ENCODE peak calls at places on chromosomes 3 and 15, in four cellular contexts. G is natural killer cell, O is lower lobe of right lung, R is DND-41. P is an unnamed sample.

GRCh38 chr3:156762631-156763185 is 63.4 kb upstream of the LEKR1 start:
- ATAC-seq in G (no peak), R (no peak), O (peak), P (no peak)

GRCh38 chr15:63234479-63234878 is 42.9 kb upstream of the APH1B start:
- ATAC-seq in R (no peak), G (peak), O (peak), P (peak)

GRCh38 chr3:65974505-65974904 is 64.2 kb downstream of the MAGI1 start:
- ATAC-seq in R (no peak), O (no peak), G (no peak), P (no peak)

GRCh38 chr3:160981217-160981938 is 123.8 kb downstream of the B3GALNT1 start:
- ATAC-seq in G (peak), O (peak), R (peak), P (peak)

GRCh38 chr3:120763601-120764000 is 21.1 kb downstream of the GTF2E1 start:
- ATAC-seq in G (no peak), O (no peak), R (no peak), P (no peak)

GRCh38 chr3:146326875-146327543 is 76.1 kb upstream of the PLSCR4 start:
- ATAC-seq in O (peak), R (no peak), G (no peak), P (peak)

GRCh38 chr3:107661447-107662108 is 138.8 kb downstream of the BBX start:
- ATAC-seq in G (peak), R (peak), O (peak), P (no peak)

GRCh38 chr3:149003653-149004305 is 12.4 kb downstream of the GYG1 start:
- ATAC-seq in G (no peak), R (no peak), O (no peak), P (no peak)

GRCh38 chr3:105364113-105364512 is 2.6 kb upstream of the ALCAM start:
- ATAC-seq in O (no peak), G (no peak), R (no peak), P (no peak)

GRCh38 chr3:52119056-52119455 is 35.2 kb downstream of the POC1A start:
- ATAC-seq in R (no peak), G (no peak), O (no peak), P (no peak)

GRCh38 chr3:72340476-72341379 is 507.5 kb downstream of the SHQ1 start:
- ATAC-seq in R (no peak), O (no peak), G (no peak), P (no peak)

GRCh38 chr15:68441045-68441743 is 9.2 kb upstream of the ITGA11 start:
- ATAC-seq in G (no peak), R (no peak), O (no peak), P (peak)

GRCh38 chr15:89090791-89091666 is 2.8 kb downstream of the ABHD2 start:
- ATAC-seq in R (no peak), O (no peak), G (no peak), P (no peak)
- TF ChIP-seq CTCF in R (no peak), O (no peak), G (no peak), P (peak)

GRCh38 chr3:135216659-135217058 is 421.6 kb downstream of the EPHB1 start:
- ATAC-seq in R (no peak), O (no peak), G (no peak), P (no peak)

GRCh38 chr3:135215516-135215915 is 420.5 kb downstream of the EPHB1 start:
- ATAC-seq in G (no peak), O (no peak), R (no peak), P (no peak)

GRCh38 chr3:135218782-135219181 is 423.7 kb downstream of the EPHB1 start:
- ATAC-seq in O (no peak), G (no peak), R (no peak), P (no peak)

GRCh38 chr3:135217730-135218129 is 422.7 kb downstream of the EPHB1 start:
- ATAC-seq in O (no peak), G (no peak), R (no peak), P (no peak)

DNA sequence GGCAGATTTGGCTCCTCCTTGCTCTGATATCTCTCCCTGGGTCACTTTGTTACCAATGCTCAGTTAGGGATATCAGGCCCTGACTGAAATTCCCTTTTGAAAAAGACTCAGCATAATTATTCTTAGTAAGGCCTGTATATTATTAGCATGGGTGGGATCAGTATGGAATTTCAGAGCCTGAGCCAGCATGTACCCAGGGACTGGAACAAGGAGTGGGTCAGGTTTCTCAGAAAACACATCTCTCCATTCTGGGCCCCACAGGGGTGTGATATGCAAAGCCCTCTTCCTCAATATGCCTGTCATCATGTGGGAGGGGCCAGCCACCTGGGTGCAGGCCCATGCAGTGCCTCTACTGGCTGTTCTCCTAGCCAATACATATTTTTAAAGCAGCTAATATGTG is 423.2 kb downstream of the EPHB1 start:
- ATAC-seq in O (no peak), G (no peak), R (no peak), P (no peak)
- TF ChIP-seq CTCF in O (no peak), G (no peak), R (no peak), P (no peak)

GRCh38 chr15:84862214-84862975 is 22.1 kb upstream of the SLC28A1 start:
- ATAC-seq in R (no peak), O (no peak), G (no peak), P (no peak)

GRCh38 chr15:84864429-84864795 is 20.1 kb upstream of the SLC28A1 start:
- ATAC-seq in O (no peak), R (no peak), G (no peak), P (no peak)

GRCh38 chr15:84865074-84865569 is 19.3 kb upstream of the SLC28A1 start:
- ATAC-seq in R (no peak), G (no peak), O (no peak), P (no peak)

GRCh38 chr15:84859651-84860050 is 24.8 kb upstream of the SLC28A1 start:
- ATAC-seq in G (no peak), O (no peak), R (no peak), P (no peak)

DNA sequence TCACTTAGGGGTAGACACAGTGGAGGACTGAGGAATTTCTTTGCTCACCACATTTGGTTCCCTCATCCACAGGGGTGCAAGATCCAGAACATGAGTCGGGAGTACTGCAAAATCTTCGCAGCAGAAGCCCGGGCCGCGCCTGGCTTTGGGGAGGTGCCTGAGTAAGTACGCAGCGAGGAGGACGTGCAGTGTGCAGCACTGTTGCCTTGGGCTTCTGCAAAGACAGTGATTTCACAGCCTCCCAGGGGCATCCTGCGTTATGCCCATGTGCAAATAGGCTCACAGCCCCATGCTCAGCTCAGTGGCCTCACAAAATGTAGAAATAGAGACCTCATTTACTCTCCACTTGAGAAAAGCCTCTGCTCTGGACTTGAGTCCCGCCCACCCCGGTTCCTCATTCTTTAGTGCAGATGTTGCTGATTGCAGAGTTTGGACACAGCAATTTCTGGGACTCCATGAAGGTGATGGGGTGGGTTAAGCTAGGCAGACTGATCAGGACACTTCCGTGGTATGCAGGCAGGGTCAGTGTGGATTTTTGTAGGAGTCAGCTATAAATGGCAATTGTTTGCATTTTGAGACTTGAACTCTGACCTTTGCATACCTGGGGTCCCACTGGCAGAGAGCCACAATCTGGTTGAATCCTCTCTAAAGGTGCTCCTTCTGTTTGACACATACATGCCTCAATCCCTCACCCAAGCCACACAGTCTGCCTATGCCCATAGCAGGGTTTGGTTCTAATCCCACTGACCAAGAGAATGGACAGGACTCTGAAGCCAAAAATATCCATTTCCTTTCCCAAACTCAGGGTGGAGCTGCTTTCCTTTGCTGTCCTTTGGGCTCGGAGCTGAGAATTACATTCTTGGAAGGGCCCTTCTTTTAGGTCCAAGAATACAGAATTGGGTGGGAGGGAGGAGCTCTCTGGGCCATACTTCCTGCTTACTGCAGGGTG is 20.7 kb upstream of the SLC28A1 start:
- ATAC-seq in G (no peak), R (no peak), O (no peak), P (no peak)
- TF ChIP-seq CTCF in G (no peak), R (no peak), O (no peak), P (no peak)

GRCh38 chr15:67105991-67106763 is 40.8 kb downstream of the SMAD3 start:
- ATAC-seq in G (no peak), R (no peak), O (no peak), P (no peak)

GRCh38 chr15:67106764-67107013 is 41.3 kb downstream of the SMAD3 start:
- ATAC-seq in O (no peak), G (no peak), R (no peak), P (no peak)

GRCh38 chr15:67104453-67104852 is 39.1 kb downstream of the SMAD3 start:
- ATAC-seq in R (no peak), O (no peak), G (no peak), P (no peak)

GRCh38 chr15:67103869-67104268 is 38.5 kb downstream of the SMAD3 start:
- ATAC-seq in R (peak), O (no peak), G (no peak), P (no peak)

DNA sequence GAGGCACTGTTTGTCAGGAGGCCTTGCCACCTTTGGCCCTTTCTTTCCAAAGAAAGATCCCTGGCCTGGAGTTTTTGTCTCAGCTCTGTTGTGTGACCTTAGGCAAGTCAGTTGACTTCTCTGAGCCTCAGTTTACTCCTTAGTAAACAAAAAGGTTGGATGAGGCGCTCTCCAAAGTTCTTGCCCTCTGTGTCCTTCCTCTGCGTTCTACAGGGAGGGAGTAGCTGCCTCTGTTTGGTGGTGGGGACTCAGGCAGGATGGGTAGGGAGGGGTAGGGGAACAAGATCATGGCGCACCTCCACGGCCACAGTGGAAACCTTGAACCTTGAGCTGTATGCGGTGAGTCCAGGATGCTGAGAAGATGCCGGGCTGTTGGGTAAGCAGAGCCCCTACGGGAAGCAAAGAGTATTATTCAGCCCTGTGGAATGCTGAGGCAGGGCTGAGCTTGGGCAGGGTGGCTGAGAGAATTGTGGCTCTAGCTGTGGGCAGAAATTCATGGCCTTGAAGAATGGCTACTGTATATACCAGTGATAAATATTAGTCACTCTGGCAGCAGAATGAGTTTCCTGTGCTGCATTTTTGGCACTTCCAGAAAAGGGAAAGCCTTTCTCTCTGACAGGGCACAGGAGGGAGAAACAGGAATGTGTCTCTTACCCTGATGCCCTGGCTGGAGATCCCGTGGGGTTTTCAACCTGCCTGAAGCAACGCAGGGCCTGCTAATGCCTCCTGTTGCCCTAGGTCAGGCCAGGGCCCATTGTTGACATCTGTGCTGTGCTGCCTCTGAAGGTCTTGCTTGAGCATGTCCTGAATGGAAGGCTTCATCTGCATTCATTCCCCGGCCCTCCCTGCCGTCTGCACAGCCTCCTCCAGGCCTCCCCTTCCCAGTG is 39.9 kb downstream of the SMAD3 start:
- ATAC-seq in G (no peak), O (peak), R (no peak), P (peak)
- TF ChIP-seq CTCF in G (no peak), O (no peak), R (no peak), P (no peak)

GRCh38 chr15:33242669-33243191 is 48.2 kb upstream of the FMN1 start:
- ATAC-seq in R (no peak), G (no peak), O (peak), P (no peak)
- TF ChIP-seq CTCF in R (peak), G (peak), O (no peak), P (no peak)

DNA sequence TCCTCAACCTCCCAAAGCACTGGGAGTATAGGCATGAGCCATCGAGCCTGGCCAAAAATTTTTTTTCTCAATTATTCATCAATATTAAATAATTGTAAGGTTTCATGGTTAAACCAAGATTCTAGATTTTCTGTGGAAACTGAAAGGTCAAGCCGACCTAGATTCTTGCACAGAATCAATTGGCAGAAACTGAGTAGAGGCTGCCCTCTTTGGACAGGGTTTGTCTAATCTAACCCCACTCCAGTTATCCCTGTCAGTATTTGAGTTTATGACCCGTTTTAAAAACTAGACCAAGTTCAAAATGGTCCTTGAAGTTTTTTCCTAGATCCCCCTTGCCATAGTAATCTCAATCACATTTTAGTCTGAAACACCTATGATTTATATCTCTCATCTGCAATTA is 8.6 kb upstream of the ADAM10 start:
- ATAC-seq in G (no peak), R (no peak), O (no peak), P (no peak)
- TF ChIP-seq CTCF in G (no peak), R (no peak), O (peak), P (peak)

GRCh38 chr3:45171283-45171682 is 25.1 kb upstream of the CDCP1 start:
- ATAC-seq in G (no peak), R (no peak), O (no peak), P (no peak)

GRCh38 chr3:45168451-45168850 is 22.3 kb upstream of the CDCP1 start:
- ATAC-seq in O (no peak), R (no peak), G (no peak), P (no peak)

GRCh38 chr3:45166283-45166879 is 20.2 kb upstream of the CDCP1 start:
- ATAC-seq in G (no peak), O (no peak), R (no peak), P (no peak)

GRCh38 chr3:45167011-45167911 is 21.1 kb upstream of the CDCP1 start:
- ATAC-seq in R (peak), O (peak), G (peak), P (peak)

GRCh38 chr3:45170071-45170470 is 23.9 kb upstream of the CDCP1 start:
- ATAC-seq in R (no peak), O (no peak), G (no peak), P (peak)
- TF ChIP-seq CTCF in R (no peak), O (no peak), G (no peak), P (no peak)

GRCh38 chr15:58770519-58770856 is 614 bp upstream of the MINDY2 start:
- ATAC-seq in G (peak), R (peak), O (peak), P (peak)
- TF ChIP-seq CTCF in G (no peak), R (peak), O (no peak), P (peak)